ENCODE peak calls at places on chromosome 3, in four cellular contexts. S is K562, Y is HepG2, P is HCT116. Q is an unnamed sample.
A peak's percentile ranks its signal among the peaks of the same experiment; 100 is the strongest.

GRCh38 chr3:110680365-110680909 is 391.2 kb upstream of the NECTIN3 start:
- DNase-seq in S (no peak), Y (no peak), P (no peak), Q (no peak)

GRCh38 chr3:66378256-66378655 is 122.6 kb downstream of the LRIG1 start:
- DNase-seq in S (peak; percentile 19), Y (no peak), P (peak; percentile 6), Q (peak; percentile 13)

GRCh38 chr3:182508896-182509295 is 284.4 kb upstream of the ATP11B start:
- DNase-seq in S (no peak), Y (no peak), P (no peak), Q (no peak)

GRCh38 chr3:194998948-194999347 is 272.0 kb downstream of the XXYLT1 start:
- DNase-seq in S (no peak), Y (no peak), P (no peak), Q (no peak)

GRCh38 chr3:133264920-133265319 is 134.9 kb upstream of the BFSP2 start:
- DNase-seq in S (no peak), Y (no peak), P (no peak), Q (no peak)

GRCh38 chr3:22296641-22297040 is 545.6 kb upstream of the ZNF385D start:
- DNase-seq in S (no peak), Y (no peak), P (no peak), Q (no peak)

GRCh38 chr3:37620071-37620635 is 241.5 kb upstream of the CTDSPL start:
- DNase-seq in S (no peak), Y (no peak), P (no peak), Q (peak; percentile 26)

GRCh38 chr3:58398669-58399333 is 34.8 kb downstream of the PDHB start:
- DNase-seq in S (no peak), Y (no peak), P (no peak), Q (no peak)

GRCh38 chr3:195165790-195166189 is 105.2 kb downstream of the XXYLT1 start:
- DNase-seq in S (peak; percentile 61), Y (peak; percentile 97), P (no peak), Q (no peak)

GRCh38 chr3:170599995-170600624 is 14.2 kb upstream of the SLC7A14 start:
- DNase-seq in S (no peak), Y (peak; percentile 8), P (no peak), Q (no peak)
- TF ChIP-seq JUND in S (no peak), Y (no peak), P (no peak), Q (no peak)

GRCh38 chr3:118636841-118637240 is 397.8 kb downstream of the IGSF11 start:
- DNase-seq in S (no peak), Y (peak; percentile 39), P (no peak), Q (peak; percentile 42)
- TF ChIP-seq JUND in S (no peak), Y (no peak), P (no peak), Q (no peak)

DNA sequence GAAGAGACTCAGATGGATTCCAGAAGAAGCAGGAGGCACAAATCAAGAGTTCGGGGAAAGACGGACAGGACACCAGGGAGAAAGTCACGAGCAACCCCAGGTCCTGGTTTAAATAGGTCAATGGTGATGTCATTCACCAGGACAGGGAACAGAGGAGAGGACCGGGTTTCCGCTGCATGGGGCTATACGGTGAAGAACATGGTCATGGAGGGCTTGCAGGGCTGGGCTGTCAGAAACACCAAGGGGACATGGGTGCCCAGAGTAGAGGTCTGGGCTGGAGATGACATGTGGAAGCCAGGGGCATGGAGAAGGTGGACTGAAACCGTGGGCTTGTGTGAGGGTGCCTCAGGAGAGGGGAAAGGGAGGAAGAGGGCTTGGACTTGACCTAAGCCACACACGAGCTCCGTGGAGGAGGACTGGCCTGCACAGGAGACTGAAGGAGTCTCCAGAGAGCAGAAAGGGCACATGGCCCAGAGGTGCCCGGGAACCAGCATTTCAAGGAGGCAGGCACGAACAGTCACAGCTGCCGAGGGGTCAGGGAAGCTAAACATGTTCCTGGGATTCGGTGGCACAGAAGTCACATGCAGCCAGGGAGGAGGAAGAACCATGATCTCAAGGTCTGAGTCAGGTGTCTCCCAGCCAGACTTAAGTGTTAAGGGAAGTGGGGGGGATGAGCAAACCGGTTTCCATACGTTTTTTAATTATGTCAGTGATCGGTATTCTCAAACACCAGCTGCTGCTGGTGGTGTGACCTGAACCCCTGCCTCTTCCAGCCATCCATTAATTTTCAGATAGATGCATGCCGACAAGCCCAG is 54.2 kb upstream of the RPL32 start:
- DNase-seq in S (no peak), Y (no peak), P (no peak), Q (no peak)
- TF ChIP-seq JUND in S (no peak), Y (no peak), P (no peak), Q (no peak)

DNA sequence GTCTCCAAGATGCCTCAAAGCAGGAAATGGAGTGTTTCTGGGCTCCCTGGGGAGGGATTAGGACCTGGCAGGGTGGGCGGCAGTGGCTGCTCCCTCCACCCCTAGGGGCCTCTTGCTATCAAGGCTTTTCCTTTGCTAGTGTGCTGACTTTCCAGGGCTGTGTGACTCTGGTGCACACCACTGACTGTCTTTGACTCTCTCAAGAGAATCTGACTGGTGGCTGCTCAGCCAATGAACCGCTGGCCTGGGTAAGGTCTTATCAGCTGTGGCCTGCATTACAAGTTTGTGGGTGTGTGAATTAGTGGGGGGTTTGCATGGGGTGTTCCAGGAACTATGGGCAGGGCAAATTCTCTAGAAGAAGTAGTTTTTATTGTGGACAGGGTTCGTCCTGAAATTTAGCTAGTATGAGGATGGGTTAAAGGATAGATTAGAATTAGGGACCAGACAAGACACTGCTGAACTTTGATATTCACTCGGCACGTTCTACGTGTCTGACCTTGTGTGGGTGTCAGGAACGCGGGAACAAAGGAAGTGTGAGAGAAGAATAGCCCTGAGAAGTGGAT is 29.5 kb downstream of the SIAH2 start:
- DNase-seq in S (peak; percentile 88), Y (peak; percentile 61), P (no peak), Q (no peak)
- TF ChIP-seq JUND in S (peak; percentile 56), Y (no peak), P (no peak), Q (no peak)

GRCh38 chr3:197960694-197961581 is 921 bp downstream of the LMLN start:
- DNase-seq in S (no peak), Y (no peak), P (no peak), Q (no peak)
- TF ChIP-seq JUND in S (peak; percentile 38), Y (no peak), P (no peak), Q (no peak)

GRCh38 chr3:146637871-146638270 is 32.7 kb upstream of the PLSCR5 start:
- DNase-seq in S (no peak), Y (peak; percentile 91), P (no peak), Q (peak; percentile 38)

GRCh38 chr3:146640361-146640760 is 35.2 kb upstream of the PLSCR5 start:
- DNase-seq in S (no peak), Y (no peak), P (no peak), Q (peak; percentile 39)

GRCh38 chr3:146640955-146641867 is 36.1 kb upstream of the PLSCR5 start:
- DNase-seq in S (peak; percentile 26), Y (peak; percentile 56), P (peak; percentile 42), Q (peak; percentile 21)

GRCh38 chr3:146636881-146637280 is 31.7 kb upstream of the PLSCR5 start:
- DNase-seq in S (no peak), Y (no peak), P (no peak), Q (no peak)

DNA sequence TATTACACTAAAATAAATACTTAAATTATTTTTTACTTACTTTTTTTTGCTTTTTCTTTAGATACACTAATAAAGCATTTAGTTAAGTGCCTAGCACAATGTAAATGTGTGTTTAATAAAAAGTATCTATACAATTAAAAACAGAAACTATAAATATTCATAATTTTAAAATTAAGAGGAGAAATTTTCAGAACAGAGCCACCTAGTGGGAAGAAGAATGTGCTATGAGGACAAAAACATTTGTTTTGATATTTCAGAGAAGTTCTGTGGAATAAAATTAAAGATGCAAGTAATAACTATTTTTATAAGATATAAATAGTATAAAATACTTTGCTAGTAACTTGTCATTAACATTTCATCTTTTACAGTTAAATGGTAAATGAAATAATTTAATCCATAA is 33.6 kb upstream of the PLSCR5 start:
- DNase-seq in S (no peak), Y (no peak), P (no peak), Q (peak; percentile 12)
- TF ChIP-seq JUND in S (no peak), Y (no peak), P (no peak), Q (no peak)

GRCh38 chr3:115146032-115146417 is 1.1 kb downstream of the ZBTB20 start:
- DNase-seq in S (peak; percentile 4), Y (peak; percentile 59), P (peak; percentile 19), Q (no peak)
- TF ChIP-seq JUND in S (peak; percentile 28), Y (no peak), P (no peak), Q (no peak)

DNA sequence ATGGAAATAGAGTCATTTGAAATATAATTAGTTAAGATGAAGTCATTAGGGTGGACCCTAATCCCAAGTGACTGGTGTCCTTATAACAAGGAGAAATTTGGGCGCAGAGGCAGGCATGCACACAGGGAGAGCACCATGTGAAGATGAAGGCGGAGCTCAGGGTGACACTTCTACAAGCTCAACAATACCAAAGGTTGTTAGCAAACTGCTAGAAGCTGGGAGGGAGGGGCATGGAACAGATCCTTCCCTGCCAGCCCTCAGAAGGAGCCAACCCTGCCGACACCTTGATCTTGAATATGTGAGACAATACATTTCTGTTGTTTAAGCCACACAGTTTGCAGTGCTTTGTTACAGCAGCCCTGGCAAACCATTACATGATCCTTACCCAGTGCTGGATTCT is 57.8 kb downstream of the CCNL1 start:
- DNase-seq in S (no peak), Y (no peak), P (no peak), Q (no peak)
- TF ChIP-seq JUND in S (no peak), Y (no peak), P (no peak), Q (no peak)